ENCODE peak calls at places on chromosome 19, in five cellular contexts. P is fibroblast of lung, Z is DND-41, V is PC-3, Q is GM23248. D is an unnamed sample.

GRCh38 chr19:5434351-5434917 is 20.8 kb upstream of the ZNRF4 start:
- DNase-seq in P (peak; percentile 39), Z (no peak), V (no peak), Q (peak; percentile 29), D (no peak)

GRCh38 chr19:47309608-47310007 is at the start of gene C5AR1:
- DNase-seq in P (no peak), Z (no peak), V (no peak), Q (no peak), D (no peak)

GRCh38 chr19:20482721-20483120 is 82.9 kb downstream of the ZNF737 start:
- DNase-seq in P (no peak), Z (peak; percentile 27), V (no peak), Q (no peak), D (no peak)

GRCh38 chr19:952680-953500 is 27.1 kb downstream of the ARID3A start:
- DNase-seq in P (no peak), Z (no peak), V (peak; percentile 58), Q (no peak), D (no peak)

GRCh38 chr19:54478677-54479266 is 5.7 kb upstream of the CDC42EP5 start:
- DNase-seq in P (peak; percentile 36), Z (peak; percentile 46), V (peak; percentile 61), Q (peak; percentile 63), D (peak; percentile 17)

GRCh38 chr19:48543121-48543710 is 8.8 kb upstream of the SULT2B1 start:
- DNase-seq in P (peak; percentile 59), Z (no peak), V (peak; percentile 92), Q (peak; percentile 82), D (peak; percentile 85)

GRCh38 chr19:4676955-4677731 is 7.0 kb upstream of the MYDGF start:
- DNase-seq in P (peak; percentile 32), Z (peak; percentile 17), V (peak; percentile 53), Q (peak; percentile 67), D (no peak)

GRCh38 chr19:35592226-35592625 is 6.3 kb downstream of the PMIS2 start:
- DNase-seq in P (peak; percentile 16), Z (no peak), V (peak; percentile 52), Q (peak; percentile 53), D (peak; percentile 24)

GRCh38 chr19:16627194-16627927 is 643 bp downstream of the MED26 start:
- DNase-seq in P (no peak), Z (peak; percentile 46), V (no peak), Q (peak; percentile 51), D (no peak)

GRCh38 chr19:40604647-40605200 is 3.6 kb downstream of the LTBP4 start:
- DNase-seq in P (no peak), Z (no peak), V (peak; percentile 42), Q (no peak), D (peak; percentile 41)

GRCh38 chr19:45764487-45764886 is 4.6 kb downstream of the SIX5 start:
- DNase-seq in P (no peak), Z (no peak), V (no peak), Q (no peak), D (no peak)

GRCh38 chr19:3097442-3097871 is 3.3 kb downstream of the GNA11 start:
- DNase-seq in P (no peak), Z (no peak), V (no peak), Q (peak; percentile 17), D (peak; percentile 25)

GRCh38 chr19:10617409-10618121 is 7.8 kb upstream of the SLC44A2 start:
- DNase-seq in P (peak; percentile 89), Z (no peak), V (peak; percentile 92), Q (peak; percentile 54), D (peak; percentile 86)

GRCh38 chr19:916645-917322 is 349 bp upstream of the KISS1R start:
- DNase-seq in P (no peak), Z (no peak), V (no peak), Q (no peak), D (no peak)

GRCh38 chr19:35107541-35107939 is 8.1 kb upstream of the FXYD3 start:
- DNase-seq in P (peak; percentile 49), Z (no peak), V (peak; percentile 80), Q (peak; percentile 55), D (peak; percentile 97)

GRCh38 chr19:45130888-45131615 is 29.7 kb downstream of the NKPD1 start:
- DNase-seq in P (peak; percentile 24), Z (peak; percentile 15), V (peak; percentile 58), Q (peak; percentile 50), D (peak; percentile 49)

GRCh38 chr19:5891938-5892771 is 11.4 kb downstream of the NDUFA11 start:
- DNase-seq in P (peak; percentile 39), Z (no peak), V (peak; percentile 60), Q (peak; percentile 67), D (no peak)

GRCh38 chr19:41234512-41235208 is 15.6 kb downstream of the AXL start:
- DNase-seq in P (no peak), Z (no peak), V (no peak), Q (no peak), D (no peak)

GRCh38 chr19:40804783-40805242 is 5.8 kb downstream of the EGLN2 start:
- DNase-seq in P (no peak), Z (no peak), V (no peak), Q (peak; percentile 24), D (no peak)

GRCh38 chr19:38034153-38034835 is 127.3 kb downstream of the SIPA1L3 start:
- DNase-seq in P (peak; percentile 89), Z (no peak), V (no peak), Q (peak; percentile 40), D (no peak)

DNA sequence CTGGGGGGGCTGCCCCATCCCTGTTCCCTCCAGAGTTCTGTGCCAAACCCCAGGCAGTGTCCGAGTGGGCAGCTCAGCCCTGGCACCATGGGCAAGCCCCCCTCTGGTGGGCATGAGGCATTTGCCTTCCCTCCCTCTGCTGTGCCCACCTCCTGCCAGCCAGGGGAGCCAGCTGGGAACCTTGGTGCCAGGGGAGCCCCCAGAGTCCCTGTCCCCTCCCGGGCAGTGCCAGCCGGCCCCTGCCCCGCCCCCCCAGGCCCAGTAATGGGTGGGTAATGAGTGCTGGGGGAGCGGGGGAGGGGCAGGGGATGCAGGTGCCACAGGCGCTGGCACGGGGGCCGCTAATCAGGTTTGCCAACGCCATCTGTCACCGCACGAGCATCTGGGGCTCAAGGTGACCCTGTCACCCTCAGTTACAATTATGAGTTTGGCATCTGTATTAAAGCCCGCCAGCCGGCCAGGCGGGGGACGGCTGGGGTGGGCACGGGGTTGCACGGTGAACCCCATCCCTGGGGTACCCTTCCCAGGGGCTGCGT is 5.9 kb downstream of the DAND5 start:
- DNase-seq in P (no peak), Z (no peak), V (no peak), Q (no peak), D (no peak)
- TF ChIP-seq EZH2 in P (no peak), Z (no peak), V (no peak), Q (no peak), D (no peak)

DNA sequence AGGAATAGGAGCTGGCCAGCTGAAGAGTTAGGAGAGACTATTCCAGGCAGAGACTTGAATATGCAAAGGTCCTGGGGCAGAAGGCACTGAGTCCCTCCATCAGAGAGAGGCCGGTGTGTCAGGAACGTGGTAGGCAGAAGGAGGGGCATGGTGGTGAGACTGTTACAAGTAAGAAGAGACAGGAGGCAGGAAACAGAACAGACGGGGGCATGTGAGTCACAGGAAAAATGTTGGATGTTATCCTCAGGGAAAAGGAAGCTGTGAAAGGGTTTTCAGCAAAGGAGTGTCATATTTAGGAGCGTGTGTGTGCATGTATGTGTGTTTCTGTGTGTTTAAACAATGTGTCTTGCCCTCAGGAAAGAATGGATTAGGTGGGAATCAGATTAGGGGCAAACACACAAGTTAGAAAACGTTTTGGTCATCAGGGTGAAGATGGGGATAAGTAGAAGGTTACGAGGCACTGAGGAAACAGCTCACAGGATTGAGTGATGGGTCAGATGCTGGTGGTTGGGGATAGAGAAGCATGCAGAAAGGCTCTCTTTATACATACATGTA is 1.1 kb downstream of the EDDM13 start:
- DNase-seq in P (peak; percentile 48), Z (no peak), V (peak; percentile 38), Q (peak; percentile 31), D (peak; percentile 35)
- H3K4me1 ChIP-seq in P (no peaks in the 10 kb centered on the region), Z (no peaks in the 10 kb centered on the region), V (no peaks in the 10 kb centered on the region), Q (no peaks in the 10 kb centered on the region), D (peaks cover 5% of the 10 kb centered on the region)

GRCh38 chr19:15321739-15322138 is 10.6 kb downstream of the BRD4 start:
- DNase-seq in P (no peak), Z (no peak), V (no peak), Q (no peak), D (no peak)

GRCh38 chr19:15320118-15320517 is 12.2 kb downstream of the BRD4 start:
- DNase-seq in P (peak; percentile 71), Z (no peak), V (no peak), Q (peak; percentile 87), D (no peak)

GRCh38 chr19:15323496-15324235 is 8.7 kb downstream of the BRD4 start:
- DNase-seq in P (peak; percentile 34), Z (no peak), V (no peak), Q (peak; percentile 90), D (peak; percentile 77)

GRCh38 chr19:15328312-15328711 is 4.0 kb downstream of the BRD4 start:
- DNase-seq in P (peak; percentile 35), Z (no peak), V (no peak), Q (no peak), D (no peak)

DNA sequence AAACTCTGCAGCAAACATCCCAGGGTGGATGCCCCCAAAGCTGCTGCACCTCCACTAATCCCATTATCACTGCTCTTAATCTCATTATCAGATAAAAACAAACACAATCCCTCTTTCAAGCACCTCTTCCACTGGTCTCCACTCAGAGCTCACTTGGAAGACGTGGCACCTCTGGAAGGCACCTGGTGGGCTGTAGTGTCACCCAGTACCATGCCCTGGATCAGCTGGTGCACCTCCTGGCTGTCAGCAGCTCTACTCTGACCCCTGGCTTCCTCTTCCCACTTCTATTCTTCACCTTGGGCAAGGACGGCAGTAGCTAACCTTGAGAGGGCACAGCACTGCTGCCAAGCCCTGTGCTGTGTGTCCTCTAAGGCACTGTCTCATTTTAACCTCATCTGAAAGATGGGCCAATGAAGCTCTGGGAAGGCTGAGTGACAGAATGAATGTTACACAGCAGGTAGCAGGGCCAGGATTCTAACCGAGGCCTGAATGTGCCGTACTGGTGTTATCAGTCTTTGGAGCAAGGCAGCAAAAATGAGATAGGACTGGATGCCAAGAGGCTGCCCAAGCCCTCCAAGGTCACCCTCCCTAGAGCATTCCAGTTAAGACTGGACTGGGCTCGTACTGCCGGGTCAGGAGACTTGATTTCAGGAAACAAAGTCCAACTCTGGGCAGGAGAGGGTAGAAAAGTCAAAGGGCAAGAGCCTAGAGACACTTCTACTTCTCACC is 7.4 kb downstream of the BRD4 start:
- DNase-seq in P (no peak), Z (no peak), V (no peak), Q (no peak), D (no peak)
- H3K9ac ChIP-seq in P (no peak overlapping the region), Z (no peak overlapping the region), V (no peak overlapping the region), Q (no peak overlapping the region), D (no peak overlapping the region)

DNA sequence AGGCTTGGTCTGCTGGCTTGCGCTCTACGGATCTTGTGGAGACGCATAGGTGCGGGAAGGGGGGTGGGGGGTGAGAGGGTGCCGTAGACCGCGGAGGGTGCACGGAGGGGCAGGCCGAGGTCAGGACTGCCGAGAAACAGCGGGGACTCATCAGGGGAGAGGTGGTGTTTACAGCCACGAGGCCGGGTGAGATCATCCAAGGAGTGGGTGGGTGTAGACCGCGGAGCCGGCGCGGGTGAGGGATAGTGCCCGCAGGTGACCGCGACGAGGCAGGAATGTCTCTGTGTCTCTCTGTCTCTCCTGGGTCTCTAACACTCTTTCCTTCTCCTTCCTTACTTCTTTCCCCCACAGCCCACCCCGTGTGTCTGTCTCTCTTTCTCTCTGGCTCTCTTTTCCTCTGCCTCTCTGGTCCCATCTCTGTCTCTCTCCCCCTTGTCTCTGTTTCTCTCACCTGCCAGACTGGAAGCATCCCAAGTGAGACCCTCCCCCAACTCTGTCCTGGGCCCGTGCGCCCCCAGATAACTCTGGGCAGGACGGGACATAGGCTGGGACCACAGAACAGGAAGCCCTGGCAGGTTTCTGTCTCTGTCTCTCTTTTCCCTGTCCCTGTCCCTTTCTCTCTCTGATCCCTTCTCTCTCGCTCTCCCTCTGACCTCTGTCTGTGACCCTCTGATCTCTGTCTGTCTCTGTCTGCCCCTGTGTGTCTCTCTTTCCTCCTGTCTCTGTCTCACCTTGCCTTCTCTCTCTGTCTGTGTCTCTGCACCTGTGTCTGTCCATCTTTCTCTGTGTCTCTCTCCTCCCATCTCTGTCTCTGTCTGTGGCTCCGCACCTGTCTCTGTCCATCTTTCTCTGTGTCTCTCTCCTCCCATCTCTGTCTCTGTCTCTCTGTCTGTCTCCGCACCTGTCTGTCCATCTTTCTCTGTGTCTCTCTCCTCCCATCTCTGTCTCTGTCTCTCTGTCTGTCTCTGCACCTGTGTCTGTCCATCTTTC is 1.8 kb upstream of the KLK4 start:
- DNase-seq in P (no peak), Z (no peak), V (no peak), Q (peak; percentile 51), D (no peak)
- TF ChIP-seq EZH2 in P (no peak), Z (no peak), V (no peak), Q (no peak), D (peak; percentile 44)

D was measured in mammary epithelial cell.